ENCODE peak calls at places on chromosomes 7 and 10, in nine cellular contexts. D is IMR-90; M is NCI-H1417; S is naive thymus-derived CD8-positive, alpha-beta T cell; G is germinal center; F is psoas muscle; Q is T47D; B is OCI-LY7; Z is substantia nigra. L is an unnamed sample.
A peak's percentile ranks its signal among the peaks of the same experiment; 100 is the strongest.

GRCh38 chr7:75596727-75597614 is 104.9 kb downstream of the SPDYE5 start:
- DNase-seq in Z (peak; percentile 7), D (peak; percentile 53), B (no peak), F (no peak), S (no peak), Q (no peak), M (no peak), G (no peak), L (no peak)

GRCh38 chr7:4753610-4754432 is 21.6 kb upstream of the AP5Z1 start:
- DNase-seq in Z (peak; percentile 66), M (peak; percentile 64), B (peak; percentile 71), G (peak; percentile 85), D (peak; percentile 34), Q (peak; percentile 87), F (peak; percentile 91), S (peak; percentile 89), L (peak; percentile 76)

GRCh38 chr10:103278424-103278823 is 1.5 kb downstream of the INA start:
- DNase-seq in D (no peak), Q (no peak), G (no peak), S (no peak), Z (no peak), F (no peak), B (no peak), M (no peak), L (no peak)

GRCh38 chr10:72065439-72066025 is 22.8 kb downstream of the SPOCK2 start:
- DNase-seq in B (no peak), D (peak; percentile 33), S (no peak), F (peak; percentile 30), M (no peak), Q (no peak), Z (no peak), G (no peak), L (no peak)

GRCh38 chr10:80270887-80271286 is 18.6 kb downstream of the MAT1A start:
- DNase-seq in B (no peak), F (no peak), S (no peak), M (no peak), Q (no peak), G (no peak), Z (no peak), D (no peak), L (no peak)

GRCh38 chr7:149460493-149461330 is at the start of gene ZNF777:
- DNase-seq in F (peak; percentile 91), Z (peak; percentile 45), Q (peak; percentile 86), G (peak; percentile 84), D (peak; percentile 87), S (peak; percentile 91), B (peak; percentile 87), M (peak; percentile 72), L (peak; percentile 81)

GRCh38 chr10:123537188-123537961 is 128.8 kb upstream of the GPR26 start:
- DNase-seq in G (no peak), S (no peak), F (no peak), Z (no peak), M (no peak), Q (no peak), B (peak; percentile 72), D (no peak), L (no peak)

GRCh38 chr7:50317221-50317678 is 12.7 kb downstream of the IKZF1 start:
- DNase-seq in D (no peak), S (peak; percentile 82), Q (no peak), G (peak; percentile 43), B (no peak), Z (no peak), M (no peak), F (no peak), L (no peak)

GRCh38 chr10:32004161-32004591 is 52.0 kb downstream of the KIF5B start:
- DNase-seq in Q (peak; percentile 10), M (no peak), D (no peak), B (peak; percentile 5), F (peak; percentile 78), S (no peak), G (no peak), Z (peak; percentile 23), L (peak; percentile 32)

GRCh38 chr10:68096913-68097509 is 12.3 kb upstream of the MYPN start:
- DNase-seq in Q (peak; percentile 37), Z (no peak), B (no peak), M (no peak), S (no peak), G (no peak), F (peak; percentile 66), D (peak; percentile 95), L (no peak)

GRCh38 chr10:128463991-128464755 is 337.9 kb upstream of the MKI67 start:
- DNase-seq in Q (peak; percentile 60), M (peak; percentile 65), G (no peak), S (peak; percentile 76), D (peak; percentile 63), F (no peak), B (peak; percentile 13), Z (no peak), L (peak; percentile 73)

GRCh38 chr10:75652136-75652535 is 220.7 kb downstream of the LRMDA start:
- DNase-seq in M (no peak), G (no peak), Q (no peak), D (no peak), B (no peak), F (no peak), S (no peak), Z (no peak), L (no peak)

GRCh38 chr7:40133561-40134427 is 628 bp downstream of the MPLKIP start:
- DNase-seq in B (peak; percentile 57), Z (peak; percentile 68), Q (peak; percentile 41), F (no peak), S (no peak), M (peak; percentile 33), G (peak; percentile 42), D (peak; percentile 4), L (no peak)

GRCh38 chr7:27181795-27182275 is 3.2 kb downstream of the HOXA11 start:
- DNase-seq in M (no peak), Q (no peak), F (no peak), D (no peak), S (no peak), Z (no peak), G (no peak), B (no peak), L (no peak)

GRCh38 chr10:129766611-129767550 is 197.2 kb downstream of the EBF3 start:
- DNase-seq in D (no peak), S (no peak), F (no peak), Z (no peak), Q (no peak), B (no peak), G (no peak), M (no peak), L (no peak)